ENCODE peak calls at places on chromosomes 12 and 14, in seven cellular contexts. J, Z, T, K, F, B and I are unnamed samples.

GRCh38 chr12:80551897-80552296 is 107.9 kb downstream of the PTPRQ start:
- DNase-seq in J (no peak), Z (peak; percentile 4), T (no peak), K (no peak), F (no peak), B (peak; percentile 16), I (no peak)

GRCh38 chr14:79265366-79265765 is 945.9 kb downstream of the DIO2 start:
- DNase-seq in J (no peak), Z (no peak), T (no peak), K (no peak), F (no peak), B (no peak), I (no peak)

GRCh38 chr12:71415336-71416231 is 24.0 kb upstream of the LGR5 start:
- DNase-seq in J (peak; percentile 47), Z (peak; percentile 52), T (peak; percentile 71), K (no peak), F (no peak), B (no peak), I (peak; percentile 76)

GRCh38 chr12:34394211-34395055 is 372.1 kb downstream of the ALG10 start:
- DNase-seq in J (no peak), Z (no peak), T (no peak), K (peak; percentile 47), F (peak; percentile 6), B (no peak), I (peak; percentile 15)

GRCh38 chr14:61197416-61197815 is 83.7 kb downstream of the TMEM30B start:
- DNase-seq in J (no peak), Z (no peak), T (no peak), K (no peak), F (no peak), B (no peak), I (no peak)

GRCh38 chr14:95497561-95498011 is 18.9 kb downstream of the SYNE3 start:
- DNase-seq in J (no peak), Z (no peak), T (no peak), K (no peak), F (no peak), B (no peak), I (no peak)

GRCh38 chr12:30898846-30899245 is 27.7 kb upstream of the TSPAN11 start:
- DNase-seq in J (no peak), Z (no peak), T (no peak), K (no peak), F (no peak), B (no peak), I (no peak)

GRCh38 chr12:112198120-112198733 is 72.9 kb downstream of the TRAFD1 start:
- DNase-seq in J (peak; percentile 32), Z (peak; percentile 81), T (peak; percentile 89), K (no peak), F (no peak), B (no peak), I (peak; percentile 96)

GRCh38 chr12:47307680-47308399 is 228.1 kb upstream of the AMIGO2 start:
- DNase-seq in J (peak; percentile 72), Z (peak; percentile 49), T (peak; percentile 85), K (no peak), F (no peak), B (no peak), I (peak; percentile 82)

GRCh38 chr14:51726166-51726899 is 74.6 kb downstream of the FRMD6 start:
- DNase-seq in J (no peak), Z (no peak), T (no peak), K (no peak), F (no peak), B (no peak), I (no peak)

GRCh38 chr14:67515386-67516079 is 17.6 kb upstream of the PLEKHH1 start:
- DNase-seq in J (peak; percentile 50), Z (peak; percentile 37), T (no peak), K (peak; percentile 70), F (no peak), B (no peak), I (peak; percentile 75)

GRCh38 chr12:127964717-127965116 is 302.3 kb upstream of the TMEM132C start:
- DNase-seq in J (no peak), Z (no peak), T (peak; percentile 34), K (no peak), F (no peak), B (no peak), I (peak; percentile 61)

GRCh38 chr12:28899951-28900350 is 249.1 kb upstream of the FAR2 start:
- DNase-seq in J (no peak), Z (no peak), T (no peak), K (no peak), F (no peak), B (no peak), I (no peak)

GRCh38 chr14:52313903-52314481 is at the start of gene PTGER2:
- DNase-seq in J (peak; percentile 74), Z (peak; percentile 40), T (peak; percentile 49), K (peak; percentile 95), F (peak; percentile 84), B (peak; percentile 92), I (peak; percentile 83)

GRCh38 chr14:21643407-21643806 is 8.7 kb upstream of the OR10G2 start:
- DNase-seq in J (no peak), Z (no peak), T (no peak), K (no peak), F (no peak), B (no peak), I (no peak)

GRCh38 chr12:63989301-63989845 is 144.9 kb downstream of the SRGAP1 start:
- DNase-seq in J (no peak), Z (no peak), T (no peak), K (no peak), F (no peak), B (no peak), I (no peak)

GRCh38 chr14:53581497-53581896 is 375.1 kb downstream of the BMP4 start:
- DNase-seq in J (no peak), Z (no peak), T (peak; percentile 90), K (no peak), F (no peak), B (no peak), I (no peak)

GRCh38 chr12:130161261-130162231 is 718 bp upstream of the FZD10 start:
- DNase-seq in J (no peak), Z (no peak), T (peak; percentile 76), K (peak; percentile 63), F (peak; percentile 27), B (peak; percentile 46), I (peak; percentile 93)

GRCh38 chr12:19230299-19230866 is 100.8 kb downstream of the PLEKHA5 start:
- DNase-seq in J (no peak), Z (no peak), T (no peak), K (peak; percentile 60), F (no peak), B (no peak), I (no peak)

GRCh38 chr14:105023144-105023543 is 2.3 kb upstream of the CDCA4 start:
- DNase-seq in J (no peak), Z (no peak), T (no peak), K (no peak), F (no peak), B (no peak), I (no peak)

GRCh38 chr12:89135976-89136634 is 216.2 kb downstream of the DUSP6 start:
- DNase-seq in J (no peak), Z (peak; percentile 9), T (no peak), K (no peak), F (no peak), B (no peak), I (no peak)

GRCh38 chr14:55141812-55142211 is 12.8 kb downstream of the LGALS3 start:
- DNase-seq in J (no peak), Z (no peak), T (no peak), K (no peak), F (no peak), B (no peak), I (no peak)

GRCh38 chr12:51974646-51975045 is 23.1 kb downstream of the ACVR1B start:
- DNase-seq in J (no peak), Z (no peak), T (peak; percentile 30), K (no peak), F (no peak), B (no peak), I (no peak)
- H3K4me1 ChIP-seq in J (peaks cover 62% of the 10 kb centered on the region), Z (peaks cover 69% of the 10 kb centered on the region), T (peaks cover 34% of the 10 kb centered on the region), K (peaks cover 66% of the 10 kb centered on the region), F (peaks cover 53% of the 10 kb centered on the region), B (peaks cover 9% of the 10 kb centered on the region), I (peaks cover 39% of the 10 kb centered on the region)

GRCh38 chr14:89618821-89619551 is 202.0 kb upstream of the FOXN3 start:
- DNase-seq in J (peak; percentile 78), Z (peak; percentile 38), T (peak; percentile 86), K (peak; percentile 87), F (peak; percentile 73), B (peak; percentile 24), I (peak; percentile 91)

GRCh38 chr14:89616425-89617141 is 199.6 kb upstream of the FOXN3 start:
- DNase-seq in J (peak; percentile 83), Z (no peak), T (peak; percentile 79), K (no peak), F (no peak), B (no peak), I (peak; percentile 51)

GRCh38 chr14:89618309-89618708 is 201.3 kb upstream of the FOXN3 start:
- DNase-seq in J (peak; percentile 31), Z (no peak), T (no peak), K (no peak), F (no peak), B (no peak), I (no peak)

GRCh38 chr14:89617142-89617460 is 200.1 kb upstream of the FOXN3 start:
- DNase-seq in J (no peak), Z (no peak), T (no peak), K (no peak), F (no peak), B (no peak), I (no peak)

GRCh38 chr14:89617471-89618291 is 200.6 kb upstream of the FOXN3 start:
- DNase-seq in J (peak; percentile 54), Z (no peak), T (peak; percentile 79), K (no peak), F (no peak), B (no peak), I (peak; percentile 66)
- H3K4me1 ChIP-seq in J (peaks cover 70% of the 10 kb centered on the region), Z (peaks cover 12% of the 10 kb centered on the region), T (peaks cover 13% of the 10 kb centered on the region), K (peaks cover 40% of the 10 kb centered on the region), F (peaks cover 55% of the 10 kb centered on the region), B (no peaks in the 10 kb centered on the region), I (peaks cover 14% of the 10 kb centered on the region)

GRCh38 chr12:45242180-45242579 is 26.3 kb downstream of the ANO6 start:
- DNase-seq in J (no peak), Z (no peak), T (no peak), K (no peak), F (no peak), B (no peak), I (no peak)
- H3K4me1 ChIP-seq in J (peaks cover 22% of the 10 kb centered on the region), Z (no peaks in the 10 kb centered on the region), T (no peaks in the 10 kb centered on the region), K (peaks cover 19% of the 10 kb centered on the region), F (peaks cover 6% of the 10 kb centered on the region), B (no peaks in the 10 kb centered on the region), I (no peaks in the 10 kb centered on the region)

DNA sequence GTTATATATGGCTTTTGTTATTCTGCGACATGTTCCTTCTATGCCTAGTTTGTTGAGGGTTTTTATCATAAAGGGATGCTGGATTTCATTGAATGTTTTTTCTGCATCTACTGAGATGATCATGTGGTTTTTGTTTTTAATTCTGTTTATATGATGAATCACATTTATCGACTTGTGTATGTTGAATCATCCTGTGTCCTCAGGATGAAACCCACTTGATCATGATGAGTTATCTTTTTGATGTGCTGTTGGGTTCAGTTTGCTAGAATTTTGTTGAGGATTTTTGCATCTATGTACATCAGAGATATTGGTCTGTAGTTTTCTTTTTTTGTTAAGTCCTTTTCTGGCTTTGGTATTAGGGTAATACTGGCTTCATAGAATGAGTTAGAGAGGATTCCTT is 291.2 kb downstream of the AKAP6 start:
- DNase-seq in J (no peak), Z (no peak), T (no peak), K (no peak), F (no peak), B (no peak), I (no peak)
- H3K4me1 ChIP-seq in J (no peaks in the 10 kb centered on the region), Z (no peaks in the 10 kb centered on the region), T (no peaks in the 10 kb centered on the region), K (no peaks in the 10 kb centered on the region), F (peaks cover 42% of the 10 kb centered on the region), B (no peaks in the 10 kb centered on the region), I (no peaks in the 10 kb centered on the region)